ENCODE peak calls at places on chromosome 4, in six cellular contexts. T is tibial nerve, I is AG09309, Z is SK-N-DZ, O is posterior cingulate gyrus, J is memory B cell. S is an unnamed sample.

GRCh38 chr4:173525118-173526033 is 4.7 kb downstream of the HAND2 start:
- DNase-seq in T (no peak), J (peak; percentile 9), I (no peak), O (no peak), Z (peak; percentile 34), S (no peak)

GRCh38 chr4:153010137-153010536 is 74.0 kb downstream of the FHDC1 start:
- DNase-seq in J (no peak), Z (no peak), O (no peak), T (no peak), I (no peak), S (no peak)

GRCh38 chr4:83922419-83922818 is 386.5 kb downstream of the GPAT3 start:
- DNase-seq in O (no peak), Z (no peak), I (no peak), J (no peak), T (no peak), S (no peak)

GRCh38 chr4:94399721-94400120 is 52.0 kb upstream of the PDLIM5 start:
- DNase-seq in I (no peak), T (no peak), J (no peak), Z (no peak), O (no peak), S (no peak)

GRCh38 chr4:145552181-145552822 is 66.9 kb upstream of the MMAA start:
- DNase-seq in O (no peak), T (no peak), Z (no peak), J (no peak), I (no peak), S (no peak)

GRCh38 chr4:138643827-138644226 is 371.8 kb upstream of the NOCT start:
- DNase-seq in I (peak; percentile 46), O (no peak), T (no peak), Z (no peak), J (no peak), S (no peak)

GRCh38 chr4:42152507-42153504 is at the start of gene BEND4:
- DNase-seq in Z (peak; percentile 78), T (no peak), I (no peak), O (no peak), J (no peak), S (no peak)

GRCh38 chr4:159048166-159048886 is 54.6 kb upstream of the RAPGEF2 start:
- DNase-seq in O (peak; percentile 45), T (peak; percentile 45), J (no peak), I (no peak), Z (peak; percentile 62), S (peak; percentile 78)

GRCh38 chr4:98864560-98864959 is 64.4 kb downstream of the EIF4E start:
- DNase-seq in Z (no peak), O (no peak), I (no peak), T (no peak), J (no peak), S (no peak)

GRCh38 chr4:145525291-145525740 is 43.7 kb downstream of the SMAD1 start:
- DNase-seq in J (no peak), Z (peak; percentile 18), O (no peak), T (no peak), I (no peak), S (no peak)

GRCh38 chr4:77040265-77040664 is 35.5 kb downstream of the CCNI start:
- DNase-seq in J (no peak), Z (no peak), I (no peak), T (no peak), O (no peak), S (peak; percentile 31)

GRCh38 chr4:172514011-172514410 is 654.6 kb upstream of the GALNT7 start:
- DNase-seq in T (no peak), Z (no peak), O (no peak), I (no peak), J (no peak), S (no peak)

GRCh38 chr4:2867758-2868491 is 24.3 kb downstream of the ADD1 start:
- DNase-seq in I (no peak), Z (peak; percentile 18), T (no peak), J (no peak), O (no peak), S (no peak)

GRCh38 chr4:89249716-89250361 is 57.8 kb downstream of the GPRIN3 start:
- DNase-seq in J (no peak), T (no peak), I (no peak), O (no peak), Z (no peak), S (no peak)

GRCh38 chr4:87527446-87528240 is 1.5 kb downstream of the SPARCL1 start:
- DNase-seq in J (no peak), O (no peak), Z (no peak), I (no peak), T (no peak), S (no peak)

GRCh38 chr4:61462451-61463326 is 262.6 kb downstream of the ADGRL3 start:
- DNase-seq in Z (no peak), T (no peak), O (no peak), I (no peak), J (no peak), S (peak; percentile 53)

GRCh38 chr4:76689079-76689817 is 208.7 kb downstream of the SOWAHB start:
- DNase-seq in O (peak; percentile 20), Z (peak; percentile 40), T (no peak), J (peak; percentile 25), I (no peak), S (no peak)

GRCh38 chr4:8305851-8306361 is 36.4 kb downstream of the HTRA3 start:
- DNase-seq in J (no peak), Z (no peak), O (no peak), T (no peak), I (no peak), S (no peak)

GRCh38 chr4:185912779-185913178 is 100.8 kb upstream of the SORBS2 start:
- DNase-seq in I (peak; percentile 52), T (no peak), O (no peak), Z (no peak), J (no peak), S (no peak)

GRCh38 chr4:95428216-95429085 is 120.3 kb downstream of the UNC5C start:
- DNase-seq in I (no peak), J (no peak), Z (peak; percentile 30), O (no peak), T (no peak), S (peak; percentile 5)

GRCh38 chr4:188387134-188387791 is 248.0 kb downstream of the TRIML1 start:
- DNase-seq in O (no peak), I (no peak), J (no peak), Z (no peak), T (no peak), S (peak; percentile 37)

GRCh38 chr4:108317377-108317776 is 148.6 kb upstream of the LEF1 start:
- DNase-seq in T (no peak), J (no peak), I (no peak), Z (no peak), O (no peak), S (no peak)

GRCh38 chr4:114729339-114729738 is 130.7 kb downstream of the UGT8 start:
- DNase-seq in I (no peak), J (no peak), Z (no peak), O (no peak), T (no peak), S (no peak)

GRCh38 chr4:2673157-2673556 is 83.0 kb downstream of the TNIP2 start:
- DNase-seq in I (no peak), T (no peak), J (no peak), O (no peak), Z (no peak), S (no peak)

GRCh38 chr4:78749258-78749971 is 26.7 kb upstream of the BMP2K start:
- DNase-seq in J (no peak), Z (no peak), T (no peak), I (no peak), O (no peak), S (no peak)

GRCh38 chr4:119498520-119498919 is 130.1 kb downstream of the PDE5A start:
- DNase-seq in O (peak; percentile 16), I (no peak), T (no peak), J (no peak), Z (no peak), S (peak; percentile 31)

GRCh38 chr4:148060264-148061138 is 328.6 kb downstream of the ARHGAP10 start:
- DNase-seq in T (no peak), I (no peak), O (no peak), J (no peak), Z (no peak), S (no peak)

GRCh38 chr4:10629394-10629793 is 55.2 kb downstream of the CLNK start:
- DNase-seq in I (no peak), Z (no peak), O (no peak), J (no peak), T (no peak), S (no peak)

GRCh38 chr4:156378053-156378665 is 424.5 kb upstream of the CTSO start:
- DNase-seq in Z (no peak), I (no peak), J (no peak), T (no peak), O (no peak), S (no peak)

GRCh38 chr4:2848449-2848848 is 4.8 kb downstream of the ADD1 start:
- DNase-seq in Z (no peak), T (no peak), J (no peak), O (no peak), I (no peak), S (no peak)

GRCh38 chr4:37825943-37826281 is 574 bp upstream of the PGM2 start:
- DNase-seq in Z (no peak), I (no peak), T (no peak), O (no peak), J (no peak), S (no peak)

GRCh38 chr4:147638942-147639341 is 21.7 kb downstream of the TMEM184C start:
- DNase-seq in J (no peak), I (no peak), O (no peak), Z (no peak), T (no peak), S (peak; percentile 33)

GRCh38 chr4:61985426-61985825 is 785.3 kb downstream of the ADGRL3 start:
- DNase-seq in Z (no peak), O (no peak), I (no peak), J (no peak), T (no peak), S (no peak)

GRCh38 chr4:68895561-68896198 is 55.9 kb downstream of the UGT2A3 start:
- DNase-seq in Z (no peak), J (no peak), I (no peak), O (no peak), T (no peak), S (no peak)

GRCh38 chr4:46656071-46656470 is 253.0 kb downstream of the COX7B2 start:
- DNase-seq in O (no peak), I (no peak), J (no peak), Z (no peak), T (no peak), S (no peak)

GRCh38 chr4:521636-522330 is 22.8 kb downstream of the PIGG start:
- DNase-seq in J (no peak), T (no peak), Z (no peak), O (no peak), I (no peak), S (no peak)